ENCODE peak calls at places on chromosomes 5 and 9, in four cellular contexts. One of them, this sample, is unnamed.

GRCh38 chr5:35838370-35839042 is 18.2 kb upstream of the IL7R start:
- DNase-seq in transverse colon: no peak
- DNase-seq in pancreas: no peak
- DNase-seq in MM.1S: no peak
- DNase-seq in this sample: no peak

GRCh38 chr9:69029535-69029934 is 6.0 kb upstream of the FXN start:
- DNase-seq in MM.1S: no peak
- DNase-seq in transverse colon: no peak
- DNase-seq in pancreas: no peak
- DNase-seq in this sample: no peak

GRCh38 chr5:168374532-168374931 is 83.1 kb downstream of the WWC1 start:
- DNase-seq in pancreas: no peak
- DNase-seq in MM.1S: no peak
- DNase-seq in transverse colon: no peak
- DNase-seq in this sample: no peak

GRCh38 chr5:42309865-42310264 is 113.4 kb upstream of the GHR start:
- DNase-seq in transverse colon: no peak
- DNase-seq in MM.1S: no peak
- DNase-seq in pancreas: no peak
- DNase-seq in this sample: no peak

GRCh38 chr9:6218099-6218502 is 2.5 kb downstream of the IL33 start:
- DNase-seq in MM.1S: no peak
- DNase-seq in transverse colon: no peak
- DNase-seq in pancreas: no peak
- DNase-seq in this sample: no peak

GRCh38 chr5:113354056-113354455 is 80.7 kb downstream of the TSSK1B start:
- DNase-seq in MM.1S: no peak
- DNase-seq in pancreas: no peak
- DNase-seq in transverse colon: no peak
- DNase-seq in this sample: no peak

GRCh38 chr9:120974181-120974580 is 47.6 kb upstream of the TRAF1 start:
- DNase-seq in pancreas: no peak
- DNase-seq in transverse colon: no peak
- DNase-seq in MM.1S: no peak
- DNase-seq in this sample: no peak

GRCh38 chr5:143506881-143507552 is 103.5 kb upstream of the NR3C1 start:
- DNase-seq in MM.1S: no peak
- DNase-seq in pancreas: no peak
- DNase-seq in transverse colon: no peak
- DNase-seq in this sample: no peak

GRCh38 chr5:77066823-77067442 is 20.2 kb downstream of the ZBED3 start:
- DNase-seq in MM.1S: peak; percentile 66
- DNase-seq in transverse colon: no peak
- DNase-seq in pancreas: no peak
- DNase-seq in this sample: no peak

GRCh38 chr5:37668524-37669047 is 171.3 kb downstream of the GDNF start:
- DNase-seq in transverse colon: peak; percentile 41
- DNase-seq in pancreas: no peak
- DNase-seq in MM.1S: no peak
- DNase-seq in this sample: peak; percentile 52

GRCh38 chr5:75405296-75405695 is 68.3 kb downstream of the HMGCR start:
- DNase-seq in MM.1S: no peak
- DNase-seq in pancreas: no peak
- DNase-seq in transverse colon: no peak
- DNase-seq in this sample: no peak

GRCh38 chr5:151086905-151087360 is 6.1 kb upstream of the TNIP1 start:
- DNase-seq in pancreas: no peak
- DNase-seq in MM.1S: peak; percentile 62
- DNase-seq in transverse colon: peak; percentile 79
- DNase-seq in this sample: no peak

GRCh38 chr5:105695916-105696315 is 1974.8 kb downstream of the EFNA5 start:
- DNase-seq in MM.1S: no peak
- DNase-seq in pancreas: no peak
- DNase-seq in transverse colon: no peak
- DNase-seq in this sample: no peak

GRCh38 chr5:6780802-6781391 is 67.7 kb downstream of the TENT4A start:
- DNase-seq in pancreas: no peak
- DNase-seq in transverse colon: no peak
- DNase-seq in MM.1S: peak; percentile 29
- DNase-seq in this sample: no peak

GRCh38 chr5:116771466-116772151 is 197.0 kb upstream of the SEMA6A start:
- DNase-seq in MM.1S: no peak
- DNase-seq in transverse colon: no peak
- DNase-seq in pancreas: no peak
- DNase-seq in this sample: no peak

GRCh38 chr5:43601454-43602260 is 1.3 kb upstream of the NNT start:
- DNase-seq in MM.1S: peak; percentile 57
- DNase-seq in transverse colon: no peak
- DNase-seq in pancreas: no peak
- DNase-seq in this sample: no peak

GRCh38 chr5:166992874-166993722 is 1298.3 kb upstream of the WWC1 start:
- DNase-seq in MM.1S: no peak
- DNase-seq in pancreas: no peak
- DNase-seq in transverse colon: no peak
- DNase-seq in this sample: no peak

GRCh38 chr5:8053270-8053669 is 184.3 kb downstream of the MTRR start:
- DNase-seq in MM.1S: no peak
- DNase-seq in transverse colon: no peak
- DNase-seq in pancreas: no peak
- DNase-seq in this sample: no peak

GRCh38 chr5:59661939-59662615 is 231.4 kb downstream of the PDE4D start:
- DNase-seq in pancreas: no peak
- DNase-seq in transverse colon: no peak
- DNase-seq in MM.1S: peak; percentile 84
- DNase-seq in this sample: no peak

GRCh38 chr5:145658435-145658834 is 176.7 kb downstream of the PRELID2 start:
- DNase-seq in MM.1S: no peak
- DNase-seq in pancreas: no peak
- DNase-seq in transverse colon: no peak
- DNase-seq in this sample: no peak

GRCh38 chr5:93092349-93093105 is 488.5 kb downstream of the NR2F1-AS1 start:
- DNase-seq in pancreas: no peak
- DNase-seq in MM.1S: no peak
- DNase-seq in transverse colon: no peak
- DNase-seq in this sample: no peak

GRCh38 chr5:179275941-179276837 is 69.1 kb downstream of the ADAMTS2 start:
- DNase-seq in transverse colon: peak; percentile 59
- DNase-seq in MM.1S: no peak
- DNase-seq in pancreas: peak; percentile 69
- DNase-seq in this sample: peak; percentile 59

GRCh38 chr9:33263131-33263935 is 1.2 kb downstream of the BAG1 start:
- DNase-seq in transverse colon: no peak
- DNase-seq in MM.1S: peak; percentile 28
- DNase-seq in pancreas: no peak
- DNase-seq in this sample: no peak

GRCh38 chr9:37675661-37676060 is 24.9 kb downstream of the FRMPD1 start:
- DNase-seq in transverse colon: peak; percentile 40
- DNase-seq in pancreas: no peak
- DNase-seq in MM.1S: no peak
- DNase-seq in this sample: no peak

GRCh38 chr9:125902865-125903512 is 155.8 kb downstream of the PBX3 start:
- DNase-seq in MM.1S: no peak
- DNase-seq in transverse colon: no peak
- DNase-seq in pancreas: no peak
- DNase-seq in this sample: no peak

GRCh38 chr5:39811381-39811780 is 386.6 kb upstream of the DAB2 start:
- DNase-seq in transverse colon: no peak
- DNase-seq in pancreas: no peak
- DNase-seq in MM.1S: no peak
- DNase-seq in this sample: no peak

GRCh38 chr5:134576386-134577021 is 51.0 kb downstream of the JADE2 start:
- DNase-seq in MM.1S: no peak
- DNase-seq in pancreas: no peak
- DNase-seq in transverse colon: no peak
- DNase-seq in this sample: peak; percentile 58
- H3K27ac ChIP-seq in MM.1S: no peak overlapping the region
- H3K27ac ChIP-seq in pancreas: peak overlapping the region; percentile 41
- H3K27ac ChIP-seq in transverse colon: no peak overlapping the region
- H3K27ac ChIP-seq in this sample: no peak overlapping the region

DNA sequence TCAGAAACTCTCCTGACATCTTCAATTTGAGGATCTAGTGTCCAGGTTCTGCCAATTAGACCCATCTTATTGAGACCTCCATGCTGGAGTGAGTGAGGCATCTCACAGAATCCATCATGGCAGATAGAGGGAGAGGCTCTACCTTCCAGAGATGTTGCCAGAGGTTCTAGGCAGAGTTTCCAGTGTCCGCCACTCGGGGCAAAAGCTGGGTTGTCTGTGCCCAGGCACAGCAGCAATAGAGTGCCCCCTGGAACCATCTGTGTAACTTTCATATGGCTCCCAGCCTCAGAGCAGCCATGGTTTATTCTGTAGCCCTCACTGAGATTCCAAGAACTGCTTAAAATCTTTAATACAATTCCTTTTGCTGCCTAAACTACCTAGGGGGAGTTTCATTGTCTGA is 16.6 kb upstream of the CCDC112 start:
- DNase-seq in pancreas: no peak
- DNase-seq in transverse colon: no peak
- DNase-seq in MM.1S: no peak
- DNase-seq in this sample: no peak
- TF ChIP-seq CTCF in pancreas: no peak
- TF ChIP-seq CTCF in transverse colon: no peak
- TF ChIP-seq CTCF in MM.1S: no peak
- TF ChIP-seq CTCF in this sample: no peak

DNA sequence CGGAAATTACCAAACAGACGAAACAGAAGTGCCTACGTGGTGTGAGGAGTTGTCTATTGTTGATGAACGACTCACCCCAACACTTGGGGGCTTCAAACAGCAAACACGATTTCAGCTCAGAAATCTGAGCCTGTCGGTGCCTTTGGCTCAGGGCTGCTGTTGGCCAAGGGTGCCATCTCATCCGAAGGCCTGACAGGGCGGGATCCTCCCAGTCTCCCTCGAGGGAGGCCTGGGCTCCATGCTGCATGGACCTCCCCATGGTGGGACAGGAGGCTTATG is 1.3 kb downstream of the LRRC14B start:
- DNase-seq in MM.1S: peak; percentile 8
- DNase-seq in transverse colon: no peak
- DNase-seq in pancreas: no peak
- DNase-seq in this sample: no peak
- H3K4me3 ChIP-seq in MM.1S: peak overlapping the region; percentile 66
- H3K4me3 ChIP-seq in transverse colon: no peak overlapping the region
- H3K4me3 ChIP-seq in pancreas: no peak overlapping the region
- H3K4me3 ChIP-seq in this sample: no peak overlapping the region

GRCh38 chr5:157732130-157732783 is 1.0 kb downstream of the THG1L start:
- DNase-seq in MM.1S: no peak
- DNase-seq in pancreas: no peak
- DNase-seq in transverse colon: no peak
- DNase-seq in this sample: no peak
- H3K27ac ChIP-seq in MM.1S: no peak overlapping the region
- H3K27ac ChIP-seq in pancreas: no peak overlapping the region
- H3K27ac ChIP-seq in transverse colon: peak overlapping the region; percentile 95
- H3K27ac ChIP-seq in this sample: peak overlapping the region; percentile 87